ENCODE peak calls at places on chromosomes 7 and 10, in four cellular contexts. One of them, this sample, is unnamed.

GRCh38 chr7:17021205-17021604 is 139.4 kb upstream of the AGR3 start:
- DNase-seq in astrocyte: peak
- DNase-seq in CD14-positive monocyte: no peak
- DNase-seq in fibroblast of the conjunctiva: no peak
- DNase-seq in this sample: no peak

GRCh38 chr10:12643279-12643678 is 293.9 kb downstream of the CAMK1D start:
- DNase-seq in astrocyte: no peak
- DNase-seq in CD14-positive monocyte: no peak
- DNase-seq in fibroblast of the conjunctiva: no peak
- DNase-seq in this sample: no peak

GRCh38 chr10:73850863-73851461 is 23.4 kb downstream of the CAMK2G start:
- DNase-seq in astrocyte: peak
- DNase-seq in CD14-positive monocyte: no peak
- DNase-seq in fibroblast of the conjunctiva: peak
- DNase-seq in this sample: no peak

GRCh38 chr7:50307368-50308012 is 3.0 kb downstream of the IKZF1 start:
- DNase-seq in astrocyte: no peak
- DNase-seq in CD14-positive monocyte: no peak
- DNase-seq in fibroblast of the conjunctiva: no peak
- DNase-seq in this sample: no peak

GRCh38 chr10:61588770-61589211 is 73.9 kb upstream of the CABCOCO1 start:
- DNase-seq in astrocyte: no peak
- DNase-seq in CD14-positive monocyte: no peak
- DNase-seq in fibroblast of the conjunctiva: no peak
- DNase-seq in this sample: no peak

GRCh38 chr7:100119701-100120517 is 475 bp downstream of the CNPY4 start:
- DNase-seq in astrocyte: peak
- DNase-seq in CD14-positive monocyte: no peak
- DNase-seq in fibroblast of the conjunctiva: peak
- DNase-seq in this sample: peak

GRCh38 chr10:102704915-102705314 is 9.3 kb downstream of the ARL3 start:
- DNase-seq in astrocyte: peak
- DNase-seq in CD14-positive monocyte: no peak
- DNase-seq in fibroblast of the conjunctiva: no peak
- DNase-seq in this sample: no peak

GRCh38 chr7:131288446-131288845 is 39.2 kb upstream of the MKLN1 start:
- DNase-seq in astrocyte: no peak
- DNase-seq in CD14-positive monocyte: no peak
- DNase-seq in fibroblast of the conjunctiva: no peak
- DNase-seq in this sample: no peak

GRCh38 chr7:120272896-120273475 is at the start of gene KCND2:
- DNase-seq in astrocyte: no peak
- DNase-seq in CD14-positive monocyte: no peak
- DNase-seq in fibroblast of the conjunctiva: no peak
- DNase-seq in this sample: peak

GRCh38 chr10:69007260-69007659 is 18.7 kb downstream of the KIFBP start:
- DNase-seq in astrocyte: no peak
- DNase-seq in CD14-positive monocyte: no peak
- DNase-seq in fibroblast of the conjunctiva: no peak
- DNase-seq in this sample: no peak

GRCh38 chr10:46325021-46325420 is 38.2 kb downstream of the ANTXRL start:
- DNase-seq in astrocyte: no peak
- DNase-seq in CD14-positive monocyte: no peak
- DNase-seq in fibroblast of the conjunctiva: no peak
- DNase-seq in this sample: no peak

GRCh38 chr10:3729397-3729796 is 55.6 kb downstream of the KLF6 start:
- DNase-seq in astrocyte: peak
- DNase-seq in CD14-positive monocyte: no peak
- DNase-seq in fibroblast of the conjunctiva: no peak
- DNase-seq in this sample: no peak

GRCh38 chr10:68146133-68146532 is 36.8 kb downstream of the MYPN start:
- DNase-seq in astrocyte: no peak
- DNase-seq in CD14-positive monocyte: no peak
- DNase-seq in fibroblast of the conjunctiva: no peak
- DNase-seq in this sample: no peak

GRCh38 chr10:80501913-80502521 is 35.7 kb upstream of the SH2D4B start:
- DNase-seq in astrocyte: peak
- DNase-seq in CD14-positive monocyte: peak
- DNase-seq in fibroblast of the conjunctiva: no peak
- DNase-seq in this sample: no peak

GRCh38 chr7:5393328-5393727 is 30.3 kb downstream of the TNRC18 start:
- DNase-seq in astrocyte: no peak
- DNase-seq in CD14-positive monocyte: no peak
- DNase-seq in fibroblast of the conjunctiva: no peak
- DNase-seq in this sample: no peak

GRCh38 chr7:2805213-2806003 is 38.7 kb downstream of the GNA12 start:
- DNase-seq in astrocyte: no peak
- DNase-seq in CD14-positive monocyte: no peak
- DNase-seq in fibroblast of the conjunctiva: no peak
- DNase-seq in this sample: no peak

GRCh38 chr7:47256016-47256415 is 325.9 kb downstream of the TNS3 start:
- DNase-seq in astrocyte: no peak
- DNase-seq in CD14-positive monocyte: no peak
- DNase-seq in fibroblast of the conjunctiva: no peak
- DNase-seq in this sample: no peak

GRCh38 chr7:100565133-100565571 is 8.5 kb downstream of the SAP25 start:
- DNase-seq in astrocyte: no peak
- DNase-seq in CD14-positive monocyte: no peak
- DNase-seq in fibroblast of the conjunctiva: no peak
- DNase-seq in this sample: no peak

GRCh38 chr10:131930586-131931330 is 29.9 kb downstream of the PPP2R2D start:
- DNase-seq in astrocyte: no peak
- DNase-seq in CD14-positive monocyte: no peak
- DNase-seq in fibroblast of the conjunctiva: no peak
- DNase-seq in this sample: no peak

GRCh38 chr10:33129181-33129928 is 171.3 kb upstream of the ITGB1 start:
- DNase-seq in astrocyte: peak
- DNase-seq in CD14-positive monocyte: no peak
- DNase-seq in fibroblast of the conjunctiva: peak
- DNase-seq in this sample: no peak

GRCh38 chr7:103446046-103446520 is at the start of gene SLC26A5:
- DNase-seq in astrocyte: no peak
- DNase-seq in CD14-positive monocyte: no peak
- DNase-seq in fibroblast of the conjunctiva: no peak
- DNase-seq in this sample: peak

GRCh38 chr10:86979977-86980448 is 11.7 kb downstream of the ADIRF start:
- DNase-seq in astrocyte: no peak
- DNase-seq in CD14-positive monocyte: no peak
- DNase-seq in fibroblast of the conjunctiva: no peak
- DNase-seq in this sample: no peak

GRCh38 chr10:59336632-59337031 is 25.7 kb downstream of the FAM13C start:
- DNase-seq in astrocyte: peak
- DNase-seq in CD14-positive monocyte: no peak
- DNase-seq in fibroblast of the conjunctiva: no peak
- DNase-seq in this sample: no peak

GRCh38 chr10:101091546-101092290 is 29.9 kb downstream of the KAZALD1 start:
- DNase-seq in astrocyte: no peak
- DNase-seq in CD14-positive monocyte: no peak
- DNase-seq in fibroblast of the conjunctiva: no peak
- DNase-seq in this sample: no peak

GRCh38 chr7:96657347-96658010 is 52.2 kb downstream of the SEM1 start:
- DNase-seq in astrocyte: peak
- DNase-seq in CD14-positive monocyte: no peak
- DNase-seq in fibroblast of the conjunctiva: no peak
- DNase-seq in this sample: no peak

GRCh38 chr10:84540617-84541288 is 212.4 kb downstream of the CCSER2 start:
- DNase-seq in astrocyte: peak
- DNase-seq in CD14-positive monocyte: peak
- DNase-seq in fibroblast of the conjunctiva: peak
- DNase-seq in this sample: peak

GRCh38 chr7:149832332-149833041 is 5.7 kb upstream of the ZNF862 start:
- DNase-seq in astrocyte: no peak
- DNase-seq in CD14-positive monocyte: no peak
- DNase-seq in fibroblast of the conjunctiva: no peak
- DNase-seq in this sample: no peak

GRCh38 chr10:114856544-114857287 is 35.1 kb downstream of the FHIP2A start:
- DNase-seq in astrocyte: peak
- DNase-seq in CD14-positive monocyte: no peak
- DNase-seq in fibroblast of the conjunctiva: peak
- DNase-seq in this sample: no peak

GRCh38 chr10:120824864-120825263 is 26.3 kb upstream of the WDR11 start:
- DNase-seq in astrocyte: peak
- DNase-seq in CD14-positive monocyte: no peak
- DNase-seq in fibroblast of the conjunctiva: no peak
- DNase-seq in this sample: no peak

GRCh38 chr7:1331026-1331425 is 98.4 kb downstream of the UNCX start:
- DNase-seq in astrocyte: no peak
- DNase-seq in CD14-positive monocyte: no peak
- DNase-seq in fibroblast of the conjunctiva: no peak
- DNase-seq in this sample: no peak

GRCh38 chr7:292826-293225 is 2.9 kb downstream of the FOXL3 start:
- DNase-seq in astrocyte: no peak
- DNase-seq in CD14-positive monocyte: peak
- DNase-seq in fibroblast of the conjunctiva: no peak
- DNase-seq in this sample: no peak

GRCh38 chr10:49646256-49646870 is 32.5 kb downstream of the CHAT start:
- DNase-seq in astrocyte: no peak
- DNase-seq in CD14-positive monocyte: no peak
- DNase-seq in fibroblast of the conjunctiva: no peak
- DNase-seq in this sample: no peak

GRCh38 chr7:139525239-139525638 is 1.8 kb downstream of the CLEC2L start:
- DNase-seq in astrocyte: no peak
- DNase-seq in CD14-positive monocyte: no peak
- DNase-seq in fibroblast of the conjunctiva: no peak
- DNase-seq in this sample: no peak

GRCh38 chr7:133556553-133556952 is 303.7 kb downstream of the EXOC4 start:
- DNase-seq in astrocyte: peak
- DNase-seq in CD14-positive monocyte: no peak
- DNase-seq in fibroblast of the conjunctiva: no peak
- DNase-seq in this sample: no peak

GRCh38 chr7:85030893-85031292 is 156.0 kb downstream of the SEMA3D start:
- DNase-seq in astrocyte: peak
- DNase-seq in CD14-positive monocyte: no peak
- DNase-seq in fibroblast of the conjunctiva: peak
- DNase-seq in this sample: no peak

GRCh38 chr7:112362796-112363195 is 87.5 kb upstream of the IFRD1 start:
- DNase-seq in astrocyte: peak
- DNase-seq in CD14-positive monocyte: no peak
- DNase-seq in fibroblast of the conjunctiva: no peak
- DNase-seq in this sample: no peak

GRCh38 chr7:96311967-96312366 is 9.9 kb downstream of the SLC25A13 start:
- DNase-seq in astrocyte: no peak
- DNase-seq in CD14-positive monocyte: no peak
- DNase-seq in fibroblast of the conjunctiva: no peak
- DNase-seq in this sample: no peak

GRCh38 chr7:101126651-101127459 is at the start of gene SERPINE1:
- DNase-seq in astrocyte: peak
- DNase-seq in CD14-positive monocyte: peak
- DNase-seq in fibroblast of the conjunctiva: peak
- DNase-seq in this sample: peak

GRCh38 chr7:98831641-98832221 is 38.1 kb downstream of the TMEM130 start:
- DNase-seq in astrocyte: no peak
- DNase-seq in CD14-positive monocyte: no peak
- DNase-seq in fibroblast of the conjunctiva: no peak
- DNase-seq in this sample: no peak

This sample was measured in GM12891.